ENCODE peak calls at places on chromosomes 12 and 14, in nine cellular contexts. A is endodermal cell, X is A549, M is heart left ventricle, K is lung, B is left lung, Z is stomach, Y is tibial artery, Q is psoas muscle. R is an unnamed sample. For H3K4me1, the result is how much of the 10 kb centered on the place peaks cover.

GRCh38 chr14:101174522-101174838 is 271.0 kb upstream of the RTL1 start:
- DNase-seq in A (no peak), X (no peak), M (no peak), K (no peak), B (peak), Z (no peak), Y (no peak), Q (no peak), R (no peak)

GRCh38 chr14:102590667-102591099 is 1.8 kb upstream of the RCOR1 start:
- DNase-seq in A (peak), X (peak), M (peak), K (peak), B (peak), Z (peak), Y (peak), Q (peak), R (no peak)

GRCh38 chr14:54690887-54691286 is 124.0 kb downstream of the SAMD4A start:
- DNase-seq in A (no peak), X (no peak), M (no peak), K (no peak), B (no peak), Z (no peak), Y (no peak), Q (no peak), R (no peak)

GRCh38 chr12:67909091-67909531 is 80.1 kb upstream of the IFNG-AS1 start:
- DNase-seq in A (no peak), X (no peak), M (no peak), K (no peak), B (no peak), Z (no peak), Y (no peak), Q (no peak), R (no peak)

GRCh38 chr12:1660304-1661187 is 30.3 kb upstream of the ADIPOR2 start:
- DNase-seq in A (peak), X (no peak), M (no peak), K (peak), B (peak), Z (peak), Y (peak), Q (peak), R (no peak)

GRCh38 chr12:92943482-92944250 is 14.6 kb upstream of the EEA1 start:
- DNase-seq in A (no peak), X (no peak), M (no peak), K (no peak), B (no peak), Z (no peak), Y (no peak), Q (no peak), R (no peak)

GRCh38 chr12:46303039-46303666 is 34.3 kb upstream of the SLC38A1 start:
- DNase-seq in A (peak), X (no peak), M (no peak), K (peak), B (no peak), Z (peak), Y (no peak), Q (no peak), R (peak)

GRCh38 chr12:40137252-40137651 is 31.4 kb upstream of the SLC2A13 start:
- DNase-seq in A (no peak), X (no peak), M (no peak), K (no peak), B (no peak), Z (no peak), Y (no peak), Q (no peak), R (peak)

GRCh38 chr12:66620026-66620425 is 58.9 kb downstream of the GRIP1 start:
- DNase-seq in A (no peak), X (no peak), M (no peak), K (no peak), B (no peak), Z (no peak), Y (no peak), Q (no peak), R (no peak)

GRCh38 chr12:116528067-116528466 is 31.1 kb upstream of the MAP1LC3B2 start:
- DNase-seq in A (no peak), X (peak), M (no peak), K (no peak), B (no peak), Z (no peak), Y (no peak), Q (no peak), R (peak)

GRCh38 chr12:3431685-3432084 is 59.3 kb upstream of the PRMT8 start:
- DNase-seq in A (no peak), X (no peak), M (no peak), K (no peak), B (no peak), Z (peak), Y (no peak), Q (no peak), R (no peak)

GRCh38 chr14:73287071-73287470 is 49.8 kb downstream of the PAPLN start:
- DNase-seq in A (no peak), X (no peak), M (no peak), K (no peak), B (no peak), Z (no peak), Y (no peak), Q (no peak), R (no peak)

GRCh38 chr14:74476107-74476506 is 17.0 kb downstream of the NPC2 start:
- DNase-seq in A (no peak), X (no peak), M (peak), K (no peak), B (no peak), Z (no peak), Y (no peak), Q (no peak), R (no peak)

GRCh38 chr12:127381043-127381668 is 885.8 kb upstream of the TMEM132C start:
- DNase-seq in A (peak), X (peak), M (peak), K (no peak), B (peak), Z (peak), Y (no peak), Q (peak), R (peak)

GRCh38 chr14:76666746-76667145 is 94.5 kb upstream of the VASH1 start:
- DNase-seq in A (peak), X (no peak), M (no peak), K (no peak), B (no peak), Z (no peak), Y (no peak), Q (no peak), R (peak)

GRCh38 chr12:96510306-96510764 is 21.0 kb downstream of the CFAP54 start:
- DNase-seq in A (no peak), X (no peak), M (no peak), K (no peak), B (no peak), Z (no peak), Y (no peak), Q (no peak), R (no peak)

GRCh38 chr12:6724409-6724797 is 557 bp downstream of the COPS7A start:
- DNase-seq in A (no peak), X (no peak), M (no peak), K (no peak), B (no peak), Z (peak), Y (no peak), Q (no peak), R (no peak)

GRCh38 chr12:127260531-127260930 is 1006.4 kb upstream of the TMEM132C start:
- DNase-seq in A (no peak), X (no peak), M (no peak), K (no peak), B (no peak), Z (no peak), Y (no peak), Q (no peak), R (no peak)

GRCh38 chr12:113891737-113892520 is 74.2 kb downstream of the RBM19 start:
- DNase-seq in A (no peak), X (no peak), M (no peak), K (no peak), B (no peak), Z (no peak), Y (no peak), Q (no peak), R (no peak)

GRCh38 chr14:77025744-77026165 is 2.8 kb downstream of the IRF2BPL start:
- DNase-seq in A (peak), X (no peak), M (no peak), K (no peak), B (peak), Z (no peak), Y (no peak), Q (peak), R (peak)

GRCh38 chr12:53046655-53047220 is 3.1 kb upstream of the TNS2 start:
- DNase-seq in A (peak), X (peak), M (peak), K (peak), B (no peak), Z (peak), Y (peak), Q (peak), R (peak)

GRCh38 chr14:59228416-59228815 is 39.9 kb downstream of the DAAM1 start:
- DNase-seq in A (no peak), X (no peak), M (no peak), K (no peak), B (no peak), Z (no peak), Y (no peak), Q (no peak), R (no peak)

GRCh38 chr12:4009979-4010704 is 136.9 kb upstream of the PARP11 start:
- DNase-seq in A (peak), X (no peak), M (no peak), K (no peak), B (no peak), Z (no peak), Y (no peak), Q (no peak), R (no peak)

GRCh38 chr14:63496837-63497400 is 46.3 kb downstream of the PPP2R5E start:
- DNase-seq in A (no peak), X (no peak), M (peak), K (no peak), B (no peak), Z (no peak), Y (no peak), Q (no peak), R (no peak)

GRCh38 chr12:107402041-107403022 is 283.3 kb upstream of the PWP1 start:
- DNase-seq in A (peak), X (peak), M (no peak), K (peak), B (no peak), Z (peak), Y (no peak), Q (no peak), R (peak)

GRCh38 chr14:68593806-68594536 is 198.9 kb downstream of the ZFP36L1 start:
- DNase-seq in A (peak), X (no peak), M (no peak), K (no peak), B (no peak), Z (no peak), Y (no peak), Q (no peak), R (no peak)

GRCh38 chr12:50933459-50934124 is 18.8 kb upstream of the HIGD1C start:
- DNase-seq in A (peak), X (no peak), M (no peak), K (no peak), B (no peak), Z (no peak), Y (no peak), Q (no peak), R (peak)

GRCh38 chr12:50936821-50937220 is 15.5 kb upstream of the HIGD1C start:
- DNase-seq in A (no peak), X (no peak), M (no peak), K (no peak), B (no peak), Z (no peak), Y (no peak), Q (no peak), R (no peak)

GRCh38 chr12:50934981-50935807 is 17.1 kb upstream of the HIGD1C start:
- DNase-seq in A (peak), X (no peak), M (no peak), K (no peak), B (no peak), Z (no peak), Y (no peak), Q (no peak), R (no peak)

GRCh38 chr12:50932787-50933280 is 19.5 kb upstream of the HIGD1C start:
- DNase-seq in A (no peak), X (no peak), M (no peak), K (no peak), B (no peak), Z (no peak), Y (no peak), Q (no peak), R (no peak)

DNA sequence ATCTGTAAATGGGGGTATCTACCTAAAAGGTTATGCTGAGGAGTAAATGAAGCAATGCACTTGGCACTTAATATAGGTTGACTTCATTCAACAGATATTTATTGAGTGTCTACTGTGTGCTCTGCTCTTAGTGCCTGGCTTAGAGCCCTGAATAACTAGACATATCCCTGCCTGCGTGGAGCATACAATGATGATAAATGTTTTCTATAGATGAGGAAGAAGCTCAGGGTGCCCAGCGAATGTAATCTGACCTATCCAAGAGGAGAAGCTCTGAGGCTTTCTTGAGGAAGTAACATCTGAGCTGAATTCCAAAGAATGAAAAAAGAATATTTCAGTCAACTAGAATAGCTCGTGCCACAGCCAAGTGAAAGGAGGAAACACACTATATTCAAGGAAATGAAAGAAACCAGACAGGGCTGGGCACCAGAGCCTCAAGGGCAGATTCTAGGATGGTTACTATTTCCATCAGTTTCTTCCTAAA is 17.9 kb upstream of the HIGD1C start:
- DNase-seq in A (no peak), X (no peak), M (no peak), K (no peak), B (no peak), Z (no peak), Y (peak), Q (no peak), R (no peak)
- H3K4me3 ChIP-seq in A (no peak), X (no peak), M (no peak), K (no peak), B (no peak), Z (no peak), Y (no peak), Q (no peak), R (no peak)

DNA sequence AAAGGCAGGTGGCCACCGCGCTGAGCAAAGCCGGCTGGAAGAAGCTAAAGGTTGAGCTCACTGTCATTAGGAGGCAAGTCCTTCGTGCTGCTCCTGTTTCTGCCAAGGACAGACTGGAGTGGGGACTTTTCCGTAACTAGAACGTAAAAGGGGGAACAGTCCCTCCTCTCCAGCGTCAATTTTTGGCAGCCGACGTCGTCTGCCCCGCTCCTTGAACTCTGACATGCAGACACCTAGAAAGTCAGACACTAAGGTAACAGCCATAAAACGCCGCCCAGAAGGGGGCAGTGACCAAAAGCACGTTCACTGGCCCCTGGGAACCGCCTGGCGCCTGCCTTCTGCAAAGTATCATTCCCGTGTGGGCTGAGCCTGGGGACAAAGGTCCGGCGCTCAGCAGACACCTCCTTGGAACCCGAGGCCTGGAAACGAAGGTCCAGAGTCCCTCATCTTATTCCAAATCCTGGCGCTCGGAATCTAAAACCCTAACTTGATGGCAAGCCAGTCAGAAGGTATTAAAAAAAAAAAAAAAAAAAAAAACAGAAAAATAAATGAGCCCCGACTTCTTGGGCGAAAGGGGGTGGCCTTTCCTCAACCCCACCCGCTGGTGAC is 1.1 kb upstream of the LRP1 start:
- DNase-seq in A (peak), X (peak), M (peak), K (peak), B (no peak), Z (peak), Y (peak), Q (peak), R (no peak)
- TF ChIP-seq CTCF in A (peak), X (peak), M (peak), K (peak), B (no peak), Z (no peak), Y (peak), Q (peak), R (no peak)

DNA sequence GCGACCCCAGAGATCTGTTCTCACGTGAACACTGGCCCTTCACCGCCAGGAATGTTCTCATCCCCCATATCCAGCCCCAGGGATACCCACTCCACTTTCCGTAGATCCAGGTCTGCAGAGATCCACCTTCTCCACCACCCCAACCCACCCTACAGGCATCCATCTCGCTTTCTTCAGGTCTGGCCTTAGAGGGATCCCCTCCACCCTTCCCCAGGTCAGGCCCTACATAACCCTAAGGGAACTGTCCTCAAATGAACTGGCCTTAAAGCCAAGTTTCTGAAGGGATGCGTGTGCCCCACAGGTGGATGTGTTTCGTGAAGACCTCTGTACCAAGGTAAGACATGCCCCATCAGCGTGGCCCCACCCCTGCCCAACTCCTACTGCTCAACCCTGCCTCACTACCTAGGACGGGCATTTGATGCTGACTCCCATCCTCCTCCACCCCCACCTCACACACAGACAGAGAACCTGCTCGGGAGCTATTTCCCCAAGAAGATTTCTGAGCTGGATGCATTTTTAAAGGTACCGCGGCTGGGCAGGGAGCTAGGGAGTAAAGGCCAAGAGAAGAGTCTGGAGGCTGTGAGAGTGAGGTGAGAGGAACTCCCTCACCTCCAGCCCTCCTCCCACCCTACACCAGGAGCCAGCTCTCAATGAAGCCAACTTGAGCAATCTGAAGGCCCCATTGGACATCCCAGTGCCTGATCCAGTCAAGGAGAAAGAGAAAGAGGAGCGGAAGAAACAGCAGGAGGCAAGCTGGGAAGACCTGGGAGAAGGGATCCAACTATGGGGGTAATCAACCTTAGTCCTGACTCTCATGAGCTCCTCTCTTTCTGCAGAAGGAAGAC is 912 bp downstream of the PSME1 start:
- DNase-seq in A (no peak), X (no peak), M (no peak), K (no peak), B (no peak), Z (no peak), Y (no peak), Q (no peak), R (no peak)
- H3K4me1 ChIP-seq in A (under half), X (under half), M (under half), K (under half), B (half or more), Z (half or more), Y (under half), Q (half or more), R (under half)

DNA sequence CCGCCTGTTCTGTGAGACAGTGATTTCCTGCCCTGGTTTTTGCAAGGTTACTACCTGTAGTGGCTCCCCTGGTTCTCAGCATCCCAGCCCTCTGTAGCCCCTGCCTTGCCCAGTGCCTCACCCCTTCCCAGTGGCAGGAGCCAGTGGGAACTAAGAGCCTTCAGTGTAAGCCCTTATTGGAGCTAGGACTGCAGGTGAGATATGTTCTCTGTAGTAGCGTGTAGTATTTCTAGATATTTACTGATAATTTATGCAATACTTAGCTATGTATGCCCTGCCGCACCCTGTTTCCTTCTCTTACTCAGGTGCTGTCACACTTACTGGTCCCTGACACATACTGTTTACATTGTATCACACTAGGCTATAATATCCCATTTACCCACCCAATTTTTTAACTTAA is 3.6 kb downstream of the BMAL2 start:
- DNase-seq in A (no peak), X (no peak), M (no peak), K (no peak), B (no peak), Z (peak), Y (no peak), Q (no peak), R (no peak)
- H3K4me3 ChIP-seq in A (no peak), X (no peak), M (no peak), K (no peak), B (no peak), Z (no peak), Y (no peak), Q (no peak), R (no peak)

GRCh38 chr14:104925941-104926609 is 1.4 kb downstream of the PLD4 start:
- DNase-seq in A (no peak), X (no peak), M (no peak), K (no peak), B (peak), Z (no peak), Y (no peak), Q (no peak), R (no peak)
- TF ChIP-seq CTCF in A (no peak), X (no peak), M (no peak), K (no peak), B (no peak), Z (no peak), Y (no peak), Q (no peak), R (no peak)

DNA sequence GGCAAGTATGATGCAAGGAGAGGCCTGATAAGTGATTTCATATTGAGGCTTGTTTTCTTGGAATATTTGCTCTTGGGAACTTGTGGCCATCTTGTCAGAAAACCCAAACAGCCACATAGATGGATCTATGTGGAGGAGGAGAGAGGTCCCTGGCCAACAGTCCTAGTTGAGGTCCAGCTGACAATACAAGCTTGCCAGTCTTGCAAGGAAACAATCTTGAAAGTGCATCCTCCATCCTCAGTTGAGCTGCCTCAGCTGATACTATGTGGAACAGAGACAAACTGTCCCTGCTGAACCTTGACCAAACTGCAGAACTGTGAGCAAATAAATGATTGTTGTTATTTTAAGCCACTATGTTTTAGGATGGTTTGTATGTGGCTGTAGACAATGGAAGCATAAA is 146.4 kb downstream of the TMX1 start:
- DNase-seq in A (no peak), X (no peak), M (no peak), K (no peak), B (no peak), Z (no peak), Y (no peak), Q (no peak), R (no peak)
- H3K4me1 ChIP-seq in A (under half), X (under half), M (under half), K (under half), B (under half), Z (under half), Y (under half), Q (under half), R (under half)

GRCh38 chr12:106359620-106360399 is 2.3 kb downstream of the POLR3B start:
- DNase-seq in A (no peak), X (no peak), M (no peak), K (no peak), B (no peak), Z (no peak), Y (no peak), Q (no peak), R (no peak)
- H3K4me3 ChIP-seq in A (no peak), X (no peak), M (no peak), K (no peak), B (no peak), Z (no peak), Y (no peak), Q (no peak), R (no peak)

GRCh38 chr12:128743911-128744310 is 79.8 kb downstream of the SLC15A4 start:
- DNase-seq in A (no peak), X (no peak), M (no peak), K (no peak), B (no peak), Z (no peak), Y (no peak), Q (no peak), R (no peak)
- TF ChIP-seq CTCF in A (no peak), X (no peak), M (no peak), K (no peak), B (no peak), Z (no peak), Y (no peak), Q (no peak), R (no peak)

R was measured in A673.